ENCODE peak calls at places on chromosomes 16 and 17, in nine cellular contexts. N is pancreas; W is effector memory CD8-positive, alpha-beta T cell; V is activated B cell treated with CpG ODN at 0.5 μM for 24 hours; H is activated CD4-positive, alpha-beta T cell treated with anti-CD3 and anti-CD28 coated beads for 36 hours; B is activated naive CD8-positive, alpha-beta T cell treated with anti-CD3 and anti-CD28 coated beads, Interleukin-2, amount 10 ng/mL, durations not matched to agents 7 days and 5 days; A is upper lobe of right lung; D is activated CD4-positive, CD25-positive, alpha-beta regulatory T cell treated with anti-CD3 and anti-CD28 coated beads, Interleukin-2, amount 50 U/mL, for 24 hours; O is natural killer cell. F is an unnamed sample.

GRCh38 chr17:63780507-63780906 is 6.5 kb downstream of the DDX42 start:
- ATAC-seq in D (no peak), N (peak; percentile 80), O (no peak), W (no peak), H (no peak), B (no peak), V (no peak), A (peak; percentile 17), F (no peak)

GRCh38 chr17:63066158-63066808 is 100.2 kb downstream of the TANC2 start:
- ATAC-seq in D (no peak), H (no peak), V (no peak), N (no peak), O (no peak), A (peak; percentile 39), W (no peak), B (peak; percentile 56), F (no peak)

GRCh38 chr16:55868137-55868536 is 7.0 kb downstream of the CES5A start:
- ATAC-seq in N (no peak), H (no peak), W (no peak), D (no peak), A (peak; percentile 52), V (no peak), B (no peak), O (no peak), F (no peak)

GRCh38 chr16:54647216-54647615 is 283.4 kb upstream of the IRX5 start:
- ATAC-seq in V (no peak), D (no peak), N (no peak), A (peak; percentile 33), B (no peak), O (no peak), W (no peak), H (no peak), F (no peak)

GRCh38 chr16:72856797-72857196 is 191.1 kb downstream of the ZFHX3 start:
- ATAC-seq in H (peak; percentile 49), W (no peak), A (peak; percentile 42), O (peak; percentile 62), B (peak; percentile 70), N (no peak), D (no peak), V (no peak), F (no peak)

GRCh38 chr16:14669776-14670175 is 24.3 kb downstream of the PLA2G10 start:
- ATAC-seq in D (no peak), O (no peak), A (peak; percentile 51), H (peak; percentile 53), N (peak; percentile 85), B (no peak), V (no peak), W (no peak), F (no peak)

GRCh38 chr16:85735225-85735722 is 15.6 kb downstream of the C16orf74 start:
- ATAC-seq in O (peak; percentile 89), H (peak; percentile 79), B (peak; percentile 89), N (peak; percentile 18), W (peak; percentile 88), D (peak; percentile 78), A (peak; percentile 20), V (peak; percentile 85), F (no peak)

GRCh38 chr17:32503251-32504165 is 16.7 kb downstream of the CDK5R1 start:
- ATAC-seq in O (peak; percentile 88), V (peak; percentile 89), D (peak; percentile 92), H (peak; percentile 93), A (peak; percentile 69), W (peak; percentile 92), B (peak; percentile 98), N (no peak), F (no peak)

GRCh38 chr17:6361733-6362132 is 73.2 kb downstream of the AIPL1 start:
- ATAC-seq in O (no peak), V (no peak), N (no peak), A (no peak), W (no peak), B (no peak), D (no peak), H (no peak), F (no peak)

GRCh38 chr17:61455754-61456681 is 3.8 kb downstream of the TBX4 start:
- ATAC-seq in B (no peak), A (no peak), O (no peak), W (no peak), N (no peak), H (no peak), D (no peak), V (no peak), F (no peak)

GRCh38 chr17:79152636-79153035 is 78.0 kb downstream of the ENGASE start:
- ATAC-seq in O (no peak), D (no peak), A (no peak), H (no peak), W (no peak), V (no peak), B (no peak), N (no peak), F (no peak)

GRCh38 chr16:49350265-49351103 is 23.1 kb upstream of the C16orf78 start:
- ATAC-seq in O (peak; percentile 60), H (no peak), B (peak; percentile 36), W (no peak), N (no peak), D (no peak), V (peak; percentile 28), A (peak; percentile 76), F (no peak)

GRCh38 chr17:9456265-9456664 is 119.4 kb downstream of the STX8 start:
- ATAC-seq in V (no peak), A (no peak), W (no peak), B (no peak), N (no peak), H (no peak), O (no peak), D (no peak), F (peak; percentile 77)

GRCh38 chr17:17853811-17854527 is 17.2 kb upstream of the SREBF1 start:
- ATAC-seq in A (no peak), W (no peak), B (no peak), D (peak; percentile 84), O (no peak), V (no peak), H (peak; percentile 62), N (no peak), F (no peak)

GRCh38 chr16:87077750-87078127 is 239.5 kb downstream of the C16orf95 start:
- ATAC-seq in N (no peak), O (no peak), H (no peak), W (no peak), A (no peak), D (no peak), V (no peak), B (no peak), F (no peak)

GRCh38 chr16:65658339-65659275 is 536.7 kb upstream of the CDH11 start:
- ATAC-seq in O (no peak), B (no peak), N (no peak), D (no peak), A (peak; percentile 40), W (no peak), H (no peak), V (no peak), F (peak; percentile 57)

GRCh38 chr17:49616546-49617205 is 41.0 kb downstream of the NXPH3 start:
- ATAC-seq in B (no peak), A (peak; percentile 76), V (no peak), D (no peak), H (no peak), N (peak; percentile 85), O (no peak), W (no peak), F (peak; percentile 68)

GRCh38 chr17:57918017-57918895 is 37.0 kb downstream of the CUEDC1 start:
- ATAC-seq in D (no peak), O (no peak), H (no peak), N (no peak), W (no peak), A (no peak), B (no peak), V (no peak), F (no peak)

GRCh38 chr16:81600275-81600674 is 155.7 kb downstream of the CMIP start:
- ATAC-seq in V (no peak), D (no peak), O (no peak), N (no peak), A (peak; percentile 52), B (no peak), W (no peak), H (no peak), F (no peak)

GRCh38 chr17:38704645-38705522 is at the start of gene MLLT6:
- ATAC-seq in N (peak; percentile 44), B (peak; percentile 20), W (peak; percentile 48), A (peak; percentile 43), H (no peak), D (peak; percentile 4), O (peak; percentile 51), V (peak; percentile 25), F (peak; percentile 71)

GRCh38 chr17:20246692-20247091 is 220.6 kb downstream of the LGALS9B start:
- ATAC-seq in A (no peak), N (no peak), D (no peak), H (no peak), B (no peak), V (no peak), W (no peak), O (no peak), F (no peak)

GRCh38 chr16:996672-997071 is 15.1 kb downstream of the SOX8 start:
- ATAC-seq in A (no peak), W (peak; percentile 60), N (no peak), B (no peak), D (no peak), H (peak; percentile 20), V (no peak), O (peak; percentile 33), F (no peak)

GRCh38 chr17:35161281-35161761 is 13.7 kb downstream of the UNC45B start:
- ATAC-seq in H (peak; percentile 47), W (peak; percentile 77), O (peak; percentile 77), N (no peak), B (peak; percentile 84), A (peak; percentile 56), D (peak; percentile 53), V (no peak), F (no peak)

GRCh38 chr17:72287586-72287985 is 166.8 kb downstream of the SOX9 start:
- ATAC-seq in B (no peak), W (no peak), N (peak; percentile 55), A (peak; percentile 73), V (no peak), H (no peak), D (no peak), O (no peak), F (no peak)

GRCh38 chr16:3788711-3789374 is 71.5 kb upstream of the TRAP1 start:
- ATAC-seq in H (no peak), O (no peak), W (no peak), N (peak; percentile 61), B (no peak), D (no peak), A (no peak), V (no peak), F (no peak)

GRCh38 chr17:57407287-57408063 is 151.2 kb downstream of the MSI2 start:
- ATAC-seq in W (no peak), B (no peak), A (peak; percentile 68), O (no peak), N (no peak), D (peak; percentile 61), V (no peak), H (peak; percentile 57), F (no peak)

GRCh38 chr17:75380750-75381149 is 24.7 kb downstream of the GRB2 start:
- ATAC-seq in A (no peak), H (no peak), N (no peak), B (no peak), O (no peak), V (no peak), D (no peak), W (no peak), F (no peak)

GRCh38 chr16:72715267-72715666 is 332.7 kb downstream of the ZFHX3 start:
- ATAC-seq in V (no peak), W (no peak), N (no peak), B (no peak), O (no peak), D (no peak), A (no peak), H (no peak), F (no peak)

GRCh38 chr16:31365131-31365865 is 10.3 kb downstream of the ITGAX start:
- ATAC-seq in H (peak; percentile 36), O (peak; percentile 92), B (peak; percentile 55), V (no peak), A (no peak), D (peak; percentile 27), N (no peak), W (peak; percentile 95), F (no peak)

GRCh38 chr17:57874434-57875108 is 24.7 kb upstream of the MRPS23 start:
- ATAC-seq in H (peak; percentile 57), B (peak; percentile 55), D (peak; percentile 15), A (peak; percentile 43), N (no peak), W (no peak), V (peak; percentile 42), O (peak; percentile 61), F (peak; percentile 79)

GRCh38 chr17:73820686-73821448 is 176.6 kb upstream of the SDK2 start:
- ATAC-seq in O (peak; percentile 62), D (no peak), N (no peak), B (no peak), A (no peak), V (no peak), W (no peak), H (no peak), F (no peak)